ENCODE peak calls at places on chromosomes 12 and 14, in eight cellular contexts. L, F, B, V, G, E, R and O are unnamed samples.

GRCh38 chr14:28677381-28677780 is 89.2 kb upstream of the FOXG1 start:
- DNase-seq in V (no peak), E (no peak), F (no peak), B (no peak), R (no peak), L (no peak), G (no peak), O (no peak)

GRCh38 chr14:105865904-105866840 is 339.8 kb downstream of the TMEM121 start:
- DNase-seq in V (no peak), B (no peak), R (peak), L (no peak), G (no peak), F (no peak), E (no peak), O (no peak)

GRCh38 chr12:94516985-94517384 is 57.3 kb upstream of the CEP83 start:
- DNase-seq in L (no peak), R (no peak), B (no peak), V (no peak), G (no peak), F (peak), E (no peak), O (no peak)

GRCh38 chr12:116693259-116694227 is 44.3 kb downstream of the SPRING1 start:
- DNase-seq in R (no peak), E (no peak), V (no peak), B (no peak), F (no peak), L (no peak), G (no peak), O (no peak)

GRCh38 chr14:101055776-101056374 is 152.4 kb upstream of the RTL1 start:
- DNase-seq in V (no peak), L (no peak), E (no peak), F (no peak), G (peak), B (no peak), R (no peak), O (no peak)

GRCh38 chr12:47858511-47859266 is 39.0 kb upstream of the HDAC7 start:
- DNase-seq in E (no peak), F (no peak), G (no peak), R (no peak), V (no peak), L (no peak), B (no peak), O (no peak)

GRCh38 chr14:35122696-35123387 is 490 bp downstream of the PRORP start:
- DNase-seq in R (no peak), F (peak), B (no peak), E (no peak), G (peak), V (peak), L (no peak), O (peak)

GRCh38 chr12:56808954-56809353 is 45.8 kb downstream of the HSD17B6 start:
- DNase-seq in G (peak), B (no peak), V (no peak), R (no peak), E (no peak), F (no peak), L (no peak), O (no peak)

GRCh38 chr12:84186433-84186832 is 726.2 kb downstream of the SLC6A15 start:
- DNase-seq in B (no peak), L (no peak), F (no peak), E (no peak), G (no peak), V (no peak), R (no peak), O (no peak)

GRCh38 chr12:22340143-22340542 is 5.6 kb upstream of the ST8SIA1 start:
- DNase-seq in G (no peak), B (no peak), L (no peak), V (no peak), F (no peak), E (no peak), R (no peak), O (no peak)

GRCh38 chr12:57731411-57732080 is 7.0 kb downstream of the AGAP2 start:
- DNase-seq in G (no peak), B (no peak), R (no peak), V (no peak), F (no peak), E (no peak), L (no peak), O (no peak)

GRCh38 chr12:100138048-100138907 is 4.4 kb downstream of the BLTP3B start:
- DNase-seq in F (peak), L (no peak), G (peak), B (no peak), R (no peak), E (no peak), V (peak), O (no peak)

GRCh38 chr14:21882226-21882625 is 208.6 kb upstream of the OR4E1 start:
- DNase-seq in G (no peak), E (no peak), F (no peak), B (no peak), R (no peak), L (no peak), V (peak), O (no peak)

GRCh38 chr14:55297611-55298323 is 26.5 kb downstream of the FBXO34 start:
- DNase-seq in B (no peak), L (no peak), E (peak), G (no peak), R (no peak), V (peak), F (no peak), O (no peak)

GRCh38 chr12:3589745-3590144 is 98.7 kb downstream of the PRMT8 start:
- DNase-seq in G (no peak), F (no peak), E (no peak), V (no peak), L (no peak), B (no peak), R (no peak), O (no peak)

GRCh38 chr14:53715390-53715730 is 241.3 kb downstream of the BMP4 start:
- DNase-seq in R (no peak), F (peak), V (no peak), G (peak), E (no peak), L (no peak), B (no peak), O (no peak)

GRCh38 chr12:59736786-59737185 is 141.0 kb downstream of the SLC16A7 start:
- DNase-seq in V (no peak), E (no peak), F (peak), B (no peak), G (peak), L (no peak), R (no peak), O (peak)

GRCh38 chr14:66005899-66006434 is 480.2 kb upstream of the CCDC196 start:
- DNase-seq in F (no peak), V (no peak), G (no peak), R (no peak), B (no peak), L (no peak), E (no peak), O (no peak)

GRCh38 chr14:75489480-75489837 is 32.8 kb upstream of the BATF start:
- DNase-seq in L (no peak), B (no peak), F (no peak), R (no peak), V (no peak), E (no peak), G (no peak), O (no peak)

GRCh38 chr14:103353391-103353790 is 19.4 kb downstream of the EIF5 start:
- DNase-seq in L (no peak), G (no peak), V (no peak), R (no peak), E (no peak), F (no peak), B (no peak), O (no peak)

GRCh38 chr12:116975779-116976393 is 65.1 kb downstream of the FBXW8 start:
- DNase-seq in E (no peak), B (no peak), F (peak), V (no peak), L (no peak), G (peak), R (no peak), O (no peak)

GRCh38 chr14:71452987-71453386 is 479.2 kb upstream of the RGS6 start:
- DNase-seq in G (no peak), R (no peak), V (no peak), F (no peak), B (no peak), E (no peak), L (no peak), O (no peak)

GRCh38 chr12:78540621-78541336 is 323.8 kb upstream of the SYT1 start:
- DNase-seq in V (no peak), B (no peak), G (peak), F (no peak), R (no peak), L (no peak), E (no peak), O (no peak)

GRCh38 chr14:85358136-85358785 is 171.7 kb upstream of the FLRT2 start:
- DNase-seq in G (no peak), L (no peak), F (no peak), R (no peak), B (no peak), V (no peak), E (no peak), O (no peak)

GRCh38 chr12:114812858-114813761 is 129.1 kb upstream of the TBX3 start:
- DNase-seq in L (no peak), R (no peak), B (peak), G (peak), V (no peak), E (no peak), F (peak), O (peak)

GRCh38 chr14:53409289-53409688 is 256.2 kb upstream of the DDHD1 start:
- DNase-seq in B (no peak), R (no peak), V (no peak), L (no peak), G (no peak), F (no peak), E (no peak), O (no peak)

GRCh38 chr12:53750812-53751335 is 905 bp downstream of the CISTR start:
- DNase-seq in G (no peak), L (no peak), V (no peak), B (no peak), R (no peak), E (no peak), F (no peak), O (no peak)

GRCh38 chr12:65965358-65965757 is 141.1 kb downstream of the HMGA2 start:
- DNase-seq in L (no peak), V (no peak), E (no peak), F (peak), G (peak), R (no peak), B (peak), O (no peak)

GRCh38 chr14:50452979-50453705 is 56.5 kb upstream of the CDKL1 start:
- DNase-seq in G (peak), F (peak), V (no peak), E (no peak), R (no peak), L (no peak), B (no peak), O (no peak)

GRCh38 chr14:75917322-75918251 is 64.2 kb downstream of the TGFB3 start:
- DNase-seq in G (no peak), E (no peak), L (no peak), R (no peak), F (no peak), V (no peak), B (no peak), O (no peak)

GRCh38 chr12:109795023-109795422 is 38.2 kb downstream of the TRPV4 start:
- DNase-seq in E (no peak), B (no peak), L (no peak), G (peak), R (no peak), F (no peak), V (no peak), O (no peak)

GRCh38 chr14:64187331-64187730 is 106.8 kb downstream of the ESR2 start:
- DNase-seq in V (no peak), R (no peak), B (no peak), G (no peak), F (no peak), E (no peak), L (no peak), O (no peak)

GRCh38 chr14:32201816-32202467 is at the start of gene RNU6-7:
- DNase-seq in G (peak), E (no peak), V (peak), R (no peak), B (no peak), L (peak), F (no peak), O (peak)

GRCh38 chr12:5187136-5187535 is 143.5 kb downstream of the KCNA5 start:
- DNase-seq in F (no peak), L (no peak), B (no peak), R (no peak), E (no peak), V (no peak), G (no peak), O (no peak)